ENCODE peak calls at places on chromosomes 7 and 10, in seven cellular contexts. I is CD8-positive, alpha-beta T cell; F is DMS153; S is stimulated activated CD4-positive, alpha-beta T cell treated with anti-CD3 and anti-CD28 coated beads, Interleukin-1b, Interleukin-23, amount 100 ng/mL, for 1 hour; A is DMS79; N is AG10803; W is COLO829. B is an unnamed sample.

GRCh38 chr10:5570007-5570655 is 45.4 kb downstream of the CALML3 start:
- DNase-seq in I (no peak), F (no peak), S (no peak), A (no peak), N (no peak), W (no peak), B (no peak)

GRCh38 chr7:32680259-32681173 is 185.2 kb downstream of the AVL9 start:
- DNase-seq in I (no peak), F (peak), S (no peak), A (no peak), N (peak), W (no peak), B (no peak)

GRCh38 chr7:135713836-135714470 is 14.0 kb downstream of the SLC13A4 start:
- DNase-seq in I (no peak), F (no peak), S (no peak), A (no peak), N (peak), W (no peak), B (peak)

GRCh38 chr7:150567168-150567567 is at the start of gene GIMAP4:
- DNase-seq in I (no peak), F (no peak), S (no peak), A (no peak), N (no peak), W (no peak), B (no peak)

GRCh38 chr7:79317728-79318127 is 135.7 kb downstream of the MAGI2 start:
- DNase-seq in I (no peak), F (no peak), S (no peak), A (no peak), N (peak), W (peak), B (peak)

GRCh38 chr7:21064698-21065648 is 278.3 kb upstream of the SP8 start:
- DNase-seq in I (no peak), F (peak), S (no peak), A (no peak), N (no peak), W (no peak), B (no peak)

GRCh38 chr7:49294611-49295010 is 370.3 kb downstream of the CDC14C start:
- DNase-seq in I (no peak), F (no peak), S (no peak), A (no peak), N (peak), W (no peak), B (no peak)

GRCh38 chr7:70669859-70670258 is 462.1 kb upstream of the GALNT17 start:
- DNase-seq in I (no peak), F (no peak), S (no peak), A (peak), N (no peak), W (no peak), B (no peak)

GRCh38 chr7:102140952-102141370 is 145.7 kb upstream of the SH2B2 start:
- DNase-seq in I (no peak), F (peak), S (no peak), A (peak), N (no peak), W (no peak), B (no peak)

GRCh38 chr7:123682690-123683089 is 27.0 kb downstream of the LMOD2 start:
- DNase-seq in I (no peak), F (no peak), S (no peak), A (no peak), N (peak), W (peak), B (peak)

GRCh38 chr7:46933596-46933995 is 648.3 kb downstream of the TNS3 start:
- DNase-seq in I (no peak), F (no peak), S (no peak), A (no peak), N (peak), W (no peak), B (peak)

GRCh38 chr10:62616885-62617635 is 187.5 kb upstream of the ADO start:
- DNase-seq in I (no peak), F (no peak), S (no peak), A (no peak), N (no peak), W (no peak), B (no peak)

GRCh38 chr7:85413718-85414117 is 226.9 kb upstream of the SEMA3D start:
- DNase-seq in I (no peak), F (no peak), S (no peak), A (no peak), N (no peak), W (no peak), B (no peak)

GRCh38 chr7:104341545-104341944 is 13.1 kb downstream of the LHFPL3 start:
- DNase-seq in I (no peak), F (no peak), S (no peak), A (no peak), N (no peak), W (peak), B (no peak)

GRCh38 chr7:39069046-39069445 is 91.3 kb downstream of the POU6F2 start:
- DNase-seq in I (no peak), F (no peak), S (no peak), A (peak), N (no peak), W (no peak), B (no peak)

GRCh38 chr7:37256631-37257030 is 192.0 kb downstream of the ELMO1 start:
- DNase-seq in I (no peak), F (no peak), S (no peak), A (no peak), N (no peak), W (no peak), B (no peak)

B was measured in GM03348.